ENCODE peak calls at places on chromosome 13, in eight cellular contexts. T, V, F, L, S, G, N and B are unnamed samples.

GRCh38 chr13:37657134-37657533 is 58.6 kb upstream of the POSTN start:
- DNase-seq in S (no peak), N (no peak), V (no peak), F (peak; percentile 10), G (no peak), T (peak; percentile 71), L (no peak), B (no peak)

GRCh38 chr13:60009300-60010248 is 154.2 kb downstream of the DIAPH3 start:
- DNase-seq in T (no peak), S (no peak), F (peak; percentile 9), L (no peak), G (no peak), N (no peak), V (no peak), B (no peak)

GRCh38 chr13:45422731-45423130 is 4.6 kb upstream of the SLC25A30 start:
- DNase-seq in T (no peak), N (no peak), S (no peak), V (no peak), G (no peak), L (no peak), F (no peak), B (no peak)

GRCh38 chr13:71303144-71303543 is 563.9 kb downstream of the DACH1 start:
- DNase-seq in T (no peak), F (no peak), G (no peak), N (no peak), S (no peak), L (no peak), V (no peak), B (no peak)

GRCh38 chr13:41064493-41064892 is 3.2 kb downstream of the WBP4 start:
- DNase-seq in L (no peak), F (no peak), N (no peak), S (no peak), T (peak; percentile 90), G (no peak), V (no peak), B (no peak)

GRCh38 chr13:32650705-32651311 is 64.6 kb downstream of the PDS5B start:
- DNase-seq in L (peak; percentile 65), V (peak; percentile 54), N (peak; percentile 83), G (peak; percentile 45), F (peak; percentile 71), T (peak; percentile 75), S (peak; percentile 59), B (no peak)

GRCh38 chr13:73608731-73609485 is 525.3 kb downstream of the KLF12 start:
- DNase-seq in L (no peak), G (no peak), S (peak; percentile 26), F (no peak), T (no peak), V (no peak), N (no peak), B (no peak)

GRCh38 chr13:101452519-101453485 is at the start of gene ITGBL1:
- DNase-seq in V (no peak), F (no peak), N (no peak), G (no peak), S (no peak), L (no peak), T (peak; percentile 25), B (no peak)

GRCh38 chr13:59906413-59907027 is 257.2 kb downstream of the DIAPH3 start:
- DNase-seq in T (peak; percentile 58), S (no peak), V (no peak), F (peak; percentile 9), G (no peak), L (no peak), N (no peak), B (no peak)

GRCh38 chr13:38530492-38530891 is 156.4 kb upstream of the FREM2 start:
- DNase-seq in V (no peak), T (peak; percentile 1), F (no peak), N (no peak), G (no peak), S (no peak), L (no peak), B (no peak)

GRCh38 chr13:94641432-94641941 is 39.8 kb downstream of the GPR180 start:
- DNase-seq in G (no peak), L (no peak), F (peak; percentile 7), S (no peak), V (no peak), T (peak; percentile 86), N (no peak), B (no peak)

GRCh38 chr13:68261105-68261504 is 1031.0 kb upstream of the PCDH9 start:
- DNase-seq in G (no peak), S (no peak), N (peak; percentile 19), L (no peak), T (no peak), F (peak; percentile 28), V (no peak), B (no peak)

GRCh38 chr13:110533771-110534670 is 27.5 kb downstream of the RAB20 start:
- DNase-seq in G (no peak), S (no peak), V (no peak), N (no peak), L (no peak), T (no peak), F (no peak), B (no peak)
- H3K4me1 ChIP-seq in G (no peaks in the 10 kb centered on the region), S (peaks cover 34% of the 10 kb centered on the region), V (peaks cover 20% of the 10 kb centered on the region), N (peaks cover 14% of the 10 kb centered on the region), L (no peaks in the 10 kb centered on the region), T (no peaks in the 10 kb centered on the region), F (no peaks in the 10 kb centered on the region), B (no peaks in the 10 kb centered on the region)

GRCh38 chr13:110706570-110707378 is 858 bp upstream of the CARS2 start:
- DNase-seq in V (no peak), G (no peak), N (no peak), T (no peak), L (no peak), F (no peak), S (no peak), B (no peak)

GRCh38 chr13:110702089-110702488 is 3.8 kb downstream of the CARS2 start:
- DNase-seq in F (no peak), T (no peak), N (no peak), S (no peak), L (no peak), V (no peak), G (no peak), B (no peak)

GRCh38 chr13:110702591-110703526 is 3.1 kb downstream of the CARS2 start:
- DNase-seq in F (no peak), N (no peak), V (no peak), S (no peak), G (no peak), T (peak; percentile 62), L (no peak), B (no peak)

GRCh38 chr13:110705356-110705825 is 525 bp downstream of the CARS2 start:
- DNase-seq in G (no peak), F (no peak), L (no peak), V (no peak), T (no peak), N (no peak), S (no peak), B (no peak)

DNA sequence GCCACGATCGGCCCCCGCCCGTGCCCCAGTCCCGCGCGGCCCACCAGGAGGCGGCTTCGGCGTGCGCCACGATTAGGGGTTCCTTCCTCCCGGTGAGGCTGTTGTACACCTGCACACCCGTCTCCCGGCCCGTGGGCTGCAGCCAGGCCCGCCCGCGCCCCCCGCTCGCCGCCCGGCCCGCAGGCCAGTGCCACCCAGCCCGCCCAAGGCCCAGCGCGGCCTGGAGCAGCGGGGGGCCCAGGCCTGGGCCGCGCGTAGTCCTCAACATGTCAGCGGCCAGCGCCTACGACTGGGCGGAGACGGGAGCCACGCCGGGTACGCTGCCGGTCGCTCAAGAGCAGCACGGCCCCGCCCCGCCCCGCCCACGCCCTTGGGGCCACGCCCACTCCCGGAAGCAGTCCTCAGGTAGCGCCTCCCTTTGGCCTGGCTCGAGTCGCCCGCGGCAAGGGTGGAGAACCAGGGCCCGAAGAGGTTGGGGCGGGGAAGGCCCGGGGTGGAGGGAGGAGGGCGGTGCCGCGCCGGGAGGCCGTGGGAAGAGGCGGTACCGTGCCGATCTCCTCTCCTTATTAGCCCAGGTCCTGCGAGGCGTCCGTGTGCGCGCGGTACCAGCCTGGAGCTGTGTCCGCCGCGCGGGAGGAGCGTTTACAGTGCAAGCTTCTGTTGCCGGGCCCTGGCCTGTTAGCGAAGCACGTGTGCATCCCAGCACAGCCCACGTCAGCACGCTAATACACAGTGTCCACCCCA is at the start of gene CARS2:
- DNase-seq in F (peak; percentile 97), N (peak; percentile 97), S (peak; percentile 98), T (peak; percentile 91), G (peak; percentile 97), L (peak; percentile 94), V (peak; percentile 81), B (peak; percentile 95)
- TF ChIP-seq POLR2A in F (peak; percentile 87), N (no peak), S (peak; percentile 86), T (peak; percentile 71), G (peak; percentile 80), L (peak; percentile 70), V (peak; percentile 20), B (peak; percentile 86)

GRCh38 chr13:112451512-112452379 is 75.6 kb downstream of the SPACA7 start:
- DNase-seq in S (peak; percentile 14), L (no peak), T (no peak), N (no peak), V (no peak), F (no peak), G (no peak), B (no peak)
- H3K4me1 ChIP-seq in S (no peaks in the 10 kb centered on the region), L (no peaks in the 10 kb centered on the region), T (no peaks in the 10 kb centered on the region), N (no peaks in the 10 kb centered on the region), V (no peaks in the 10 kb centered on the region), F (no peaks in the 10 kb centered on the region), G (no peaks in the 10 kb centered on the region), B (no peaks in the 10 kb centered on the region)

GRCh38 chr13:30466841-30467252 is 1.1 kb upstream of the HMGB1 start:
- DNase-seq in S (no peak), V (no peak), G (no peak), T (peak; percentile 20), F (no peak), N (no peak), L (no peak), B (no peak)

GRCh38 chr13:30464496-30465351 is 1.0 kb downstream of the HMGB1 start:
- DNase-seq in N (peak; percentile 85), T (peak; percentile 70), V (peak; percentile 65), G (peak; percentile 83), S (peak; percentile 63), L (peak; percentile 63), F (peak; percentile 80), B (peak; percentile 74)

GRCh38 chr13:30465541-30466357 is at the start of gene HMGB1:
- DNase-seq in V (peak; percentile 99), T (peak; percentile 99), N (peak; percentile 100), S (peak; percentile 99), G (peak; percentile 98), F (peak; percentile 97), L (peak; percentile 99), B (peak; percentile 99)

GRCh38 chr13:30466358-30466714 is 600 bp upstream of the HMGB1 start:
- DNase-seq in N (no peak), S (no peak), L (no peak), G (no peak), T (peak; percentile 60), V (no peak), F (peak; percentile 10), B (no peak)

DNA sequence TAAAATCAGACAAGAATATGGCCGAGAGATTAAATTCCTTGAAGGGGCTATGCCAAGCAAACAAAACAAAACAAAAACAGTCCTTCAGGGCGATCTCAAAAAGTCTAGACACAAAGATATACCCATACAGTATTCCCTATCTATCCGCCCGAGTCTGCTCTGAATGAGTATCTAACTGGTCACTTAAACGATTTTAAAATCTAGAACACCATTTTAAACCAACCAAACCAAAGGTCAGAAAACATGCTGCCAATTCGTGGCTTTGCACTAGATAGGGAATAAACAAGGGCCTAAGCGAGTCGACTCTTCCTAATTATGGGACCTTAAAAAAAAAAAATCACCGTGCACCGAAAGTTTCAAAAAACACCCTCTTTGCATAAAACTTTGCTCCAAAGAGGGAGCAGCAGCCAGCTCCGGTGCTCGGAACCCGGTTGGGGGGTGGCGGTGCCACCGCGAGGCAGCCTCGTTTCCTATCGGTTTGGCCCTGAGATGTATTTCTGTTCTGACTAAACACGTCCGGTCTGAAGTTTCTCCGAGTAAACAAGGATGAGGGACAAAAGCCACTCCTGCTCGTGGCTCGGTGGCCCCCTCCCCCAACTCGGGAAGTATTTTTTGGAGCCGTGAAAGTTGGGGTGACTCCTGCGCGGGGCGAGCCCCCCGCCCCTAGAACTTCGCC is 1.8 kb downstream of the HMGB1 start:
- DNase-seq in G (peak; percentile 57), F (peak; percentile 46), N (peak; percentile 67), S (peak; percentile 65), V (peak; percentile 50), L (peak; percentile 70), T (peak; percentile 50), B (peak; percentile 55)
- TF ChIP-seq POLR2A in G (no peak), F (no peak), N (no peak), S (no peak), V (no peak), L (peak; percentile 16), T (peak; percentile 1), B (no peak)